ENCODE peak calls at places on chromosomes 13 and 19, in six cellular contexts. F is left ventricle myocardium inferior, P is hepatocyte, W is right lobe of liver, V is colonic mucosa, K is left lung. J is an unnamed sample. For H3K4me1, the result is how much of the 10 kb centered on the place peaks cover.

GRCh38 chr19:30718728-30719127 is 346.5 kb downstream of the ZNF536 start:
- DNase-seq in F (no peak), P (no peak), W (peak), V (no peak), K (no peak), J (no peak)

GRCh38 chr19:40529093-40529954 is 47.3 kb upstream of the SHKBP1 start:
- DNase-seq in F (peak), P (peak), W (peak), V (peak), K (peak), J (peak)

GRCh38 chr19:3027292-3027691 is 1.8 kb downstream of the TLE2 start:
- DNase-seq in F (no peak), P (no peak), W (no peak), V (no peak), K (no peak), J (no peak)

GRCh38 chr13:46668302-46668720 is 115.3 kb downstream of the LRCH1 start:
- DNase-seq in F (peak), P (no peak), W (no peak), V (peak), K (peak), J (no peak)

GRCh38 chr13:92224825-92225224 is 826.4 kb downstream of the GPC5 start:
- DNase-seq in F (no peak), P (peak), W (no peak), V (no peak), K (no peak), J (no peak)

GRCh38 chr19:33788676-33789075 is 8.0 kb upstream of the KCTD15 start:
- DNase-seq in F (no peak), P (no peak), W (no peak), V (no peak), K (no peak), J (no peak)

GRCh38 chr13:44136693-44137268 is 236.8 kb upstream of the SERP2 start:
- DNase-seq in F (no peak), P (no peak), W (no peak), V (no peak), K (no peak), J (no peak)

GRCh38 chr13:105139048-105139379 is 1396.4 kb downstream of the EFNB2 start:
- DNase-seq in F (no peak), P (no peak), W (no peak), V (no peak), K (no peak), J (no peak)

GRCh38 chr19:38542040-38542439 is 75.7 kb downstream of the MAP4K1 start:
- DNase-seq in F (no peak), P (no peak), W (no peak), V (no peak), K (no peak), J (no peak)

GRCh38 chr19:41912899-41913475 is 15.3 kb downstream of the ERFL start:
- DNase-seq in F (no peak), P (no peak), W (no peak), V (no peak), K (no peak), J (no peak)

GRCh38 chr13:48585456-48585840 is 52.6 kb upstream of the RCBTB2 start:
- DNase-seq in F (no peak), P (no peak), W (no peak), V (peak), K (no peak), J (no peak)

GRCh38 chr13:103218253-103218652 is 152.0 kb upstream of the SLC10A2 start:
- DNase-seq in F (no peak), P (no peak), W (no peak), V (no peak), K (no peak), J (no peak)

GRCh38 chr13:40813662-40814454 is 24.4 kb downstream of the SLC25A15 start:
- DNase-seq in F (no peak), P (peak), W (no peak), V (no peak), K (no peak), J (no peak)

GRCh38 chr19:14004619-14005380 is 1.3 kb downstream of the RFX1 start:
- DNase-seq in F (peak), P (peak), W (peak), V (peak), K (peak), J (peak)
- H3K4me1 ChIP-seq in F (half or more), P (under half), W (under half), V (under half), K (under half), J (under half)

DNA sequence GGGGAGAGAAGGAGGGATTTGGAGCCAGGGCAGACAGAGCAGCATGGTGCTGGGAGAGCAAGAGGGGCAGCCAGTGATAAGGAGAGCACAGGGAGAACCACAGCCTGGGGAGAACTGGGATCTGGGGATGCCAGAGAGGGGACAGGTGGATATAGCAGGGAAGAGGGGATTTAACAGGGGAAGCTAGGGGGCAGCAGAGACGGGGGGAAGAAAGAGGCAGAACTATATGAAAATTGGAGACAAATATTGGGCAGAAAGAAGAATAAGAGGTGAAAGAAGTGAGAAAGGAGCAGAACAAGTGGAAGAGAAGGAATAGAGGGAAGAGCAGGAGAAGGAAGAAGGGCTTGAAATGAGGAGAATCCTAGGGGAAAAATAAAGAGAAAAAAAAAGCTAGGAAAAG is 6.5 kb upstream of the ZNF528 start:
- DNase-seq in F (no peak), P (no peak), W (no peak), V (no peak), K (no peak), J (no peak)
- TF ChIP-seq CTCF in F (no peak), P (no peak), W (no peak), V (no peak), K (no peak), J (no peak)

GRCh38 chr13:112351825-112352224 is 24.3 kb upstream of the SPACA7 start:
- DNase-seq in F (no peak), P (no peak), W (no peak), V (no peak), K (no peak), J (no peak)
- H3K4me3 ChIP-seq in F (no peak), P (no peak), W (no peak), V (no peak), K (no peak), J (no peak)

GRCh38 chr13:99688776-99689175 is 187.5 kb downstream of the TM9SF2 start:
- DNase-seq in F (no peak), P (no peak), W (no peak), V (no peak), K (no peak), J (no peak)
- H3K4me1 ChIP-seq in F (under half), P (under half), W (under half), V (under half), K (under half), J (under half)

DNA sequence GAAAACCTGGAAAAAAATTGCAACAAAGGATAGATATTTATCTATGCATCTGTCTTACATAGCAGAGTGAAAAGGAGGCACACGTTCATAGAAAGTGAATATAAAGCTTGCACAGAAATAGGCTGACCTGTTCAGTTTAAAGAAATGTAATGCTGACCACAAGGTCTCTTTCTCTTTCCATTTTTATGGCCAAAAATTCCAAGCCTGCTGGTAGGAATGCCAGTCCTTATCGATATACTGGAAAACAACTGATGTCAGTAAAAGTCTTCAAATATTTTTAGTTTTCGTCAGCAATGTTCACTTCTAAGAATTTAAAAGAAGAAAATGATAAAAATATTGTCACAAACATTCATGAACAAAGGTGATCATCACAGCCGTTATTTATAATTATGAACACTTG is 59.0 kb upstream of the MCF2L start:
- DNase-seq in F (no peak), P (no peak), W (no peak), V (no peak), K (no peak), J (no peak)
- TF ChIP-seq CTCF in F (no peak), P (no peak), W (no peak), V (no peak), K (no peak), J (no peak)

DNA sequence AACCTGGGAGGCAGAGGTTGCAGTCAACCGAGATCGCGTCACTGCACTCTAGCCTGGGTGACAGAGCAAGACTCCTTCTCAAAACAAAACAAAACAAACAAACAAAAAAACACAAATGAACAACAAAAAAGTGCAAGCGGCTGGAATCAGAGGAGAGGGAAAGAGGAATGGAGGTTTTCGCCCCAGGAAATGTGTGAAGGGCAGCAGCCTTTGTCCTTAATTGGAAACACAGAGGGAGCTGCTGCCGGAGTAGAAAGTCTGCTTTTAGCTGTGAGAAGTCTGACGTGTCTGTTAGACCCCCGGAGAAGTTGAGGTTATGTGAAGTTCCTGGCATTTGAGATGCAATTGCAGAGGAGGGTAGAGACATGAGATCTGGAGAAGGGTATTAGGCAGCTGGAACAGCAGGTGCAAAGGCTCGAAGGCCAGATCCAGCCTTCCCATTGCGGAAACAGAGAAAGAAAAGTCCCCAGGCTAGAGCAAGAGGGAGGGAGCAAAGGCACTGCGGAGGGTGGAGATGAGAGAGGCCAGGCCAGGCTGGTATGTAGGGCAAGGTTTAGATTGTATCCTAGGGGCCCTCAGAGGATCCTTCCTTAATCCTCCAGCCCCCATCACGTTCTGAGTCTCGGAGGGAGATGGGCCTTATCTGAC is 475 bp downstream of the TMIGD2 start:
- DNase-seq in F (no peak), P (no peak), W (no peak), V (no peak), K (no peak), J (no peak)
- H3K4me3 ChIP-seq in F (no peak), P (no peak), W (no peak), V (no peak), K (no peak), J (no peak)

GRCh38 chr13:98542568-98543379 is 34.1 kb downstream of the STK24 start:
- DNase-seq in F (no peak), P (no peak), W (no peak), V (no peak), K (no peak), J (no peak)

GRCh38 chr13:98543380-98544104 is 33.4 kb downstream of the STK24 start:
- DNase-seq in F (no peak), P (no peak), W (no peak), V (no peak), K (no peak), J (no peak)

GRCh38 chr13:98541211-98541610 is 35.7 kb downstream of the STK24 start:
- DNase-seq in F (no peak), P (no peak), W (no peak), V (no peak), K (no peak), J (no peak)

GRCh38 chr13:98540476-98540875 is 36.4 kb downstream of the STK24 start:
- DNase-seq in F (no peak), P (no peak), W (no peak), V (no peak), K (no peak), J (no peak)

DNA sequence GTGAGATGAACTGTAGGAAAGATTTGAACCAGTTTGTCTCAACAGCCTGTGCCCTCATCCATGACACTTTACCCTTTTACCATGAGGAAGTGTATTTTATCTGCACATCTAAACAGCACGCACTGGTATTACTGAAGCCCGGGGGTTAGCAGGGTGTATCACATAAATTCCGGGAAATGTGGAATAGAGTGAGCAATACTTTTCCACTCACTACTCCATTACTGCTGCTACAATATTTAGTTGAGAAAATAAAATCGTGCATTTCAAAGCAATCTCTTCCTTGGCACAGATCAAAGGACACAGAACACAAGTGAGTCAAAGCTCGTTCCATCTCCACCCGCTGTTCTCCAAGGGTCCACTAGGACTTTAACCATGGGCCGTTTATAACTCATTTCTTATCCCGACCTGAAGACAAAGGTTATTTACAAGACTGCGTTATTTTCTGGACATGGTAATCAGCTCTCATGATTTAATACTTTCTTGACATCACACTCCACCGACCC is 35.2 kb downstream of the STK24 start:
- DNase-seq in F (no peak), P (no peak), W (no peak), V (no peak), K (no peak), J (no peak)
- H3K4me1 ChIP-seq in F (half or more), P (under half), W (under half), V (under half), K (under half), J (half or more)

GRCh38 chr13:33710924-33711323 is 107.0 kb upstream of the RFC3 start:
- DNase-seq in F (no peak), P (no peak), W (no peak), V (no peak), K (no peak), J (no peak)
- TF ChIP-seq CTCF in F (no peak), P (no peak), W (no peak), V (no peak), K (no peak), J (no peak)

GRCh38 chr13:24679686-24680085 is 522 bp upstream of the ATP12A start:
- DNase-seq in F (no peak), P (no peak), W (no peak), V (no peak), K (no peak), J (no peak)

GRCh38 chr13:24681930-24682329 is 1.7 kb downstream of the ATP12A start:
- DNase-seq in F (no peak), P (no peak), W (no peak), V (no peak), K (no peak), J (no peak)

GRCh38 chr13:24680258-24680920 is at the start of gene ATP12A:
- DNase-seq in F (no peak), P (peak), W (no peak), V (peak), K (no peak), J (peak)

GRCh38 chr13:24682353-24682752 is 2.1 kb downstream of the ATP12A start:
- DNase-seq in F (no peak), P (no peak), W (no peak), V (no peak), K (no peak), J (no peak)

DNA sequence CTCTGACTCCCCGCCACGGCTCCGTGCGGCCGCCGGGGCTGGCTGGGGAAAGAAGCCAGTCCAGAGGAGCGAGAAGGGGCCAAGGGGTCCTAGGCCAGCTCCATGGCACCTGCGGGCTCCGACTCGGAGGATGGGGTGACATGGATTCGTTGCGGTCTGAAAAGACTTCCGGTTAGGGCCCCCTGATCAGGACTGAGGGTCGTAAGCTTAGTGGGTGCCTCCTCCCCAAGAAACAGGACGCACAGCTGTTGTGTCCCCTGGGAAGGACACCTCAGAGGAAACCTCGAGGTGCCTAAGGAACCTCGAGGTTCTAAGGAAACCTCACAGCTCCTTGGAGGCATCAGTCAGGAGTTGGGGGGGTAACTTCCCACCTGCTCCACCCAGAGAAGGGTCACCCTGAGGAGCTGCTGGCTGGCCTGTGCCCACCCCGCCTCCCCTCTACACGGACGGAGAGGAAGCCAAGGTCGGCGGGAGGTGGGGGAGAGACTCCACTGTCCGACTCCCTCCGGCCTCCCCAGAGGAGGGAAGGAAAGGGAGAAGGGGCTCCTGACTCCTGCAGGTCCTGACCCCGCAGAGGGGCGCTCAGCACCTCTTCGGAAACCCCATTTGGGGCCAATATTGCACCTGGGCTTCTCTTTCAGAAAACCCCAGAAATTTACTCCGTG is 845 bp downstream of the ATP12A start:
- DNase-seq in F (no peak), P (no peak), W (no peak), V (no peak), K (no peak), J (no peak)
- H3K4me3 ChIP-seq in F (peak), P (peak), W (no peak), V (peak), K (peak), J (no peak)

DNA sequence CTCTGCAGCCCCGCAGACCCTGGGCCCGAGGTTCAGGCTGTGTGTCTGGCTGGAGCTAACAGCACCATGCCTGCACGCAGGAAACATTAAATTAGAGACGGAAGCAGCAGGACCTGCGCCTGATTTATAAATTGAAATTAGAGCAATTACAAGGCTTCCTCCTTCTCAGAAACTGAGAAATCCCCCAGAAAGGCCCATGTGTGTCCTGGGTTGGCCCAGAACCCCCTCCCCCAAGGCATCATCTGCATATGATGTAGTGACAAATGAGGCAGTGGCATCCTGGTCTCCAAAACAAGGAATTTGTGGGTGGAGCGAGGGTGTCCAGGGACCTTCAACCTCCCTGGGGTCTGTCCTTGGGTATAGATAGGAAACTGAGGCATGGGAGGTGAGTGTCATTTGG is 27.2 kb upstream of the SEMA6B start:
- DNase-seq in F (no peak), P (no peak), W (no peak), V (no peak), K (no peak), J (no peak)
- H3K4me1 ChIP-seq in F (under half), P (under half), W (under half), V (under half), K (under half), J (under half)

J was measured in mucosa of descending colon.